ENCODE peak calls at places on chromosome 11, in five cellular contexts. One of them, this sample, is unnamed.

GRCh38 chr11:35235944-35236666 is 97.1 kb downstream of the CD44 start:
- DNase-seq in globus pallidus: no peak
- DNase-seq in A172: peak; percentile 89
- DNase-seq in stimulated activated naive B cell treated with anti-CD40 and anti-IgM and Interleukin-4, amounts not matched to agents 10 μg/mL and 1 μg/mL and 100 μg/mL, for 72 hours: no peak
- DNase-seq in activated CD8-positive, alpha-beta memory T cell treated with anti-CD3 and anti-CD28 coated beads, Interleukin-2, amount 50 U/mL, for 48 hours: peak; percentile 65
- DNase-seq in this sample: peak; percentile 23

GRCh38 chr11:113796663-113797259 is 17.2 kb downstream of the CLDN25 start:
- DNase-seq in globus pallidus: peak; percentile 72
- DNase-seq in A172: peak; percentile 54
- DNase-seq in stimulated activated naive B cell treated with anti-CD40 and anti-IgM and Interleukin-4, amounts not matched to agents 10 μg/mL and 1 μg/mL and 100 μg/mL, for 72 hours: no peak
- DNase-seq in activated CD8-positive, alpha-beta memory T cell treated with anti-CD3 and anti-CD28 coated beads, Interleukin-2, amount 50 U/mL, for 48 hours: no peak
- DNase-seq in this sample: peak; percentile 76

GRCh38 chr11:61725632-61726280 is 26.7 kb upstream of the MYRF start:
- DNase-seq in globus pallidus: no peak
- DNase-seq in A172: peak; percentile 63
- DNase-seq in stimulated activated naive B cell treated with anti-CD40 and anti-IgM and Interleukin-4, amounts not matched to agents 10 μg/mL and 1 μg/mL and 100 μg/mL, for 72 hours: no peak
- DNase-seq in activated CD8-positive, alpha-beta memory T cell treated with anti-CD3 and anti-CD28 coated beads, Interleukin-2, amount 50 U/mL, for 48 hours: no peak
- DNase-seq in this sample: peak; percentile 25

GRCh38 chr11:60912851-60913550 is 957 bp upstream of the TMEM109 start:
- DNase-seq in globus pallidus: no peak
- DNase-seq in A172: no peak
- DNase-seq in stimulated activated naive B cell treated with anti-CD40 and anti-IgM and Interleukin-4, amounts not matched to agents 10 μg/mL and 1 μg/mL and 100 μg/mL, for 72 hours: no peak
- DNase-seq in activated CD8-positive, alpha-beta memory T cell treated with anti-CD3 and anti-CD28 coated beads, Interleukin-2, amount 50 U/mL, for 48 hours: no peak
- DNase-seq in this sample: no peak

GRCh38 chr11:122981388-122982264 is at the start of gene BSX:
- DNase-seq in globus pallidus: peak; percentile 20
- DNase-seq in A172: peak; percentile 21
- DNase-seq in stimulated activated naive B cell treated with anti-CD40 and anti-IgM and Interleukin-4, amounts not matched to agents 10 μg/mL and 1 μg/mL and 100 μg/mL, for 72 hours: no peak
- DNase-seq in activated CD8-positive, alpha-beta memory T cell treated with anti-CD3 and anti-CD28 coated beads, Interleukin-2, amount 50 U/mL, for 48 hours: peak; percentile 88
- DNase-seq in this sample: peak; percentile 58

GRCh38 chr11:18844753-18845367 is 53.3 kb upstream of the PTPN5 start:
- DNase-seq in globus pallidus: no peak
- DNase-seq in A172: peak; percentile 26
- DNase-seq in stimulated activated naive B cell treated with anti-CD40 and anti-IgM and Interleukin-4, amounts not matched to agents 10 μg/mL and 1 μg/mL and 100 μg/mL, for 72 hours: no peak
- DNase-seq in activated CD8-positive, alpha-beta memory T cell treated with anti-CD3 and anti-CD28 coated beads, Interleukin-2, amount 50 U/mL, for 48 hours: no peak
- DNase-seq in this sample: peak; percentile 84

GRCh38 chr11:46159694-46160093 is 38.4 kb upstream of the PHF21A start:
- DNase-seq in globus pallidus: no peak
- DNase-seq in A172: no peak
- DNase-seq in stimulated activated naive B cell treated with anti-CD40 and anti-IgM and Interleukin-4, amounts not matched to agents 10 μg/mL and 1 μg/mL and 100 μg/mL, for 72 hours: no peak
- DNase-seq in activated CD8-positive, alpha-beta memory T cell treated with anti-CD3 and anti-CD28 coated beads, Interleukin-2, amount 50 U/mL, for 48 hours: no peak
- DNase-seq in this sample: no peak

GRCh38 chr11:102225689-102226562 is 91.4 kb upstream of the BIRC3 start:
- DNase-seq in globus pallidus: no peak
- DNase-seq in A172: peak; percentile 83
- DNase-seq in stimulated activated naive B cell treated with anti-CD40 and anti-IgM and Interleukin-4, amounts not matched to agents 10 μg/mL and 1 μg/mL and 100 μg/mL, for 72 hours: no peak
- DNase-seq in activated CD8-positive, alpha-beta memory T cell treated with anti-CD3 and anti-CD28 coated beads, Interleukin-2, amount 50 U/mL, for 48 hours: no peak
- DNase-seq in this sample: no peak

GRCh38 chr11:79437981-79438630 is 2.7 kb downstream of the TENM4 start:
- DNase-seq in globus pallidus: no peak
- DNase-seq in A172: peak; percentile 28
- DNase-seq in stimulated activated naive B cell treated with anti-CD40 and anti-IgM and Interleukin-4, amounts not matched to agents 10 μg/mL and 1 μg/mL and 100 μg/mL, for 72 hours: no peak
- DNase-seq in activated CD8-positive, alpha-beta memory T cell treated with anti-CD3 and anti-CD28 coated beads, Interleukin-2, amount 50 U/mL, for 48 hours: peak; percentile 48
- DNase-seq in this sample: peak; percentile 83

GRCh38 chr11:102061276-102061675 is 14.0 kb downstream of the CFAP300 start:
- DNase-seq in globus pallidus: no peak
- DNase-seq in A172: no peak
- DNase-seq in stimulated activated naive B cell treated with anti-CD40 and anti-IgM and Interleukin-4, amounts not matched to agents 10 μg/mL and 1 μg/mL and 100 μg/mL, for 72 hours: no peak
- DNase-seq in activated CD8-positive, alpha-beta memory T cell treated with anti-CD3 and anti-CD28 coated beads, Interleukin-2, amount 50 U/mL, for 48 hours: no peak
- DNase-seq in this sample: peak; percentile 11

GRCh38 chr11:113401718-113402117 is 14.1 kb downstream of the ANKK1 start:
- DNase-seq in globus pallidus: peak; percentile 23
- DNase-seq in A172: peak; percentile 81
- DNase-seq in stimulated activated naive B cell treated with anti-CD40 and anti-IgM and Interleukin-4, amounts not matched to agents 10 μg/mL and 1 μg/mL and 100 μg/mL, for 72 hours: no peak
- DNase-seq in activated CD8-positive, alpha-beta memory T cell treated with anti-CD3 and anti-CD28 coated beads, Interleukin-2, amount 50 U/mL, for 48 hours: no peak
- DNase-seq in this sample: peak; percentile 92

GRCh38 chr11:73271936-73272679 is at the start of gene P2RY6:
- DNase-seq in globus pallidus: peak; percentile 41
- DNase-seq in A172: peak; percentile 73
- DNase-seq in stimulated activated naive B cell treated with anti-CD40 and anti-IgM and Interleukin-4, amounts not matched to agents 10 μg/mL and 1 μg/mL and 100 μg/mL, for 72 hours: no peak
- DNase-seq in activated CD8-positive, alpha-beta memory T cell treated with anti-CD3 and anti-CD28 coated beads, Interleukin-2, amount 50 U/mL, for 48 hours: no peak
- DNase-seq in this sample: peak; percentile 97

GRCh38 chr11:96579642-96580041 is 189.8 kb downstream of the JRKL start:
- DNase-seq in globus pallidus: no peak
- DNase-seq in A172: no peak
- DNase-seq in stimulated activated naive B cell treated with anti-CD40 and anti-IgM and Interleukin-4, amounts not matched to agents 10 μg/mL and 1 μg/mL and 100 μg/mL, for 72 hours: no peak
- DNase-seq in activated CD8-positive, alpha-beta memory T cell treated with anti-CD3 and anti-CD28 coated beads, Interleukin-2, amount 50 U/mL, for 48 hours: no peak
- DNase-seq in this sample: peak; percentile 68